ENCODE peak calls at places on chromosomes 12 and 14, in ten cellular contexts. S, J, P, I, B, O, Y, D, H and U are unnamed samples.

GRCh38 chr12:24773996-24774395 is 174.9 kb downstream of the BCAT1 start:
- DNase-seq in P (no peak), J (no peak), H (no peak), I (no peak), D (no peak), O (no peak), Y (no peak), S (no peak), B (no peak), U (no peak)

GRCh38 chr14:37142835-37143499 is 29.4 kb downstream of the SLC25A21 start:
- DNase-seq in O (no peak), S (no peak), I (no peak), P (no peak), Y (no peak), B (no peak), J (no peak), H (no peak), D (no peak), U (no peak)

GRCh38 chr14:22040781-22041125 is 367.1 kb upstream of the OR4E1 start:
- DNase-seq in D (no peak), Y (no peak), J (no peak), O (no peak), S (no peak), B (no peak), H (no peak), P (no peak), I (no peak), U (no peak)

GRCh38 chr12:7092229-7092985 is at the start of gene C1R:
- DNase-seq in O (peak), I (no peak), Y (peak), S (peak), B (peak), D (no peak), J (peak), H (peak), P (peak), U (peak)

GRCh38 chr12:106957617-106958016 is 1.9 kb downstream of the TMEM263 start:
- DNase-seq in S (no peak), P (no peak), O (no peak), J (no peak), I (no peak), B (no peak), H (no peak), D (no peak), Y (no peak), U (peak)

GRCh38 chr12:127355061-127355820 is 911.7 kb upstream of the TMEM132C start:
- DNase-seq in S (no peak), I (no peak), Y (no peak), H (no peak), P (no peak), J (no peak), O (no peak), B (peak), D (no peak), U (no peak)

GRCh38 chr12:89448951-89449371 is 75.6 kb downstream of the GALNT4 start:
- DNase-seq in H (no peak), B (no peak), O (no peak), I (no peak), D (no peak), J (no peak), S (no peak), Y (no peak), P (no peak), U (no peak)

GRCh38 chr14:100303179-100303578 is 3.1 kb downstream of the SLC25A29 start:
- DNase-seq in P (no peak), H (no peak), I (no peak), B (no peak), O (no peak), S (no peak), D (no peak), J (no peak), Y (peak), U (no peak)

GRCh38 chr14:81005540-81006228 is 50.3 kb downstream of the TSHR start:
- DNase-seq in S (no peak), J (no peak), Y (no peak), D (no peak), I (no peak), H (no peak), O (no peak), P (no peak), B (no peak), U (no peak)

GRCh38 chr14:103023881-103024473 is 33.4 kb downstream of the CDC42BPB start:
- DNase-seq in P (peak), O (no peak), J (peak), H (no peak), Y (no peak), D (no peak), I (no peak), B (no peak), S (no peak), U (no peak)

GRCh38 chr12:42794811-42795210 is 205.3 kb upstream of the PRICKLE1 start:
- DNase-seq in Y (no peak), O (no peak), D (no peak), B (no peak), H (no peak), P (no peak), I (no peak), S (no peak), J (no peak), U (no peak)